ENCODE peak calls at places on chromosome 3, in nine cellular contexts. H, D, V, R, N, X, T, P and C are unnamed samples.

GRCh38 chr3:69282191-69282590 is 103.7 kb downstream of the FRMD4B start:
- DNase-seq in T (no peak), H (no peak), V (no peak), D (no peak), N (no peak), P (no peak), X (peak), R (no peak), C (no peak)

GRCh38 chr3:39601241-39601640 is 133.8 kb downstream of the MOBP start:
- DNase-seq in P (no peak), R (no peak), T (no peak), N (no peak), H (no peak), D (no peak), X (peak), V (no peak), C (no peak)

GRCh38 chr3:140186421-140186920 is 251.5 kb downstream of the CLSTN2 start:
- DNase-seq in N (no peak), D (peak), T (no peak), X (no peak), R (peak), V (no peak), H (no peak), P (no peak), C (peak)

GRCh38 chr3:41267975-41268640 is 68.8 kb downstream of the CTNNB1 start:
- DNase-seq in H (no peak), X (peak), D (no peak), N (no peak), T (no peak), R (peak), V (peak), P (no peak), C (no peak)

GRCh38 chr3:183447206-183448001 is 19.0 kb upstream of the MCF2L2 start:
- DNase-seq in X (peak), D (peak), T (peak), H (peak), P (peak), R (peak), N (peak), V (peak), C (peak)

GRCh38 chr3:194865595-194865994 is 179.9 kb downstream of the FAM43A start:
- DNase-seq in X (no peak), P (no peak), R (no peak), N (no peak), D (no peak), H (no peak), T (no peak), V (no peak), C (no peak)

GRCh38 chr3:100335137-100335833 is 728 bp downstream of the NIT2 start:
- DNase-seq in H (no peak), N (no peak), P (peak), R (no peak), D (peak), V (peak), X (peak), T (peak), C (peak)

GRCh38 chr3:105938101-105938500 is 69.3 kb upstream of the CBLB start:
- DNase-seq in R (peak), P (no peak), V (no peak), N (no peak), X (no peak), T (no peak), D (peak), H (no peak), C (no peak)

GRCh38 chr3:57622362-57622761 is 25.2 kb upstream of the ARF4 start:
- DNase-seq in N (no peak), H (no peak), X (no peak), T (no peak), V (no peak), P (no peak), R (no peak), D (no peak), C (no peak)

GRCh38 chr3:195885036-195885871 is 23.1 kb downstream of the TNK2 start:
- DNase-seq in H (no peak), N (no peak), P (peak), V (peak), R (no peak), D (peak), X (no peak), T (no peak), C (no peak)

GRCh38 chr3:71511037-71511436 is 72.5 kb downstream of the FOXP1 start:
- DNase-seq in D (no peak), X (peak), R (peak), P (no peak), V (peak), T (no peak), N (no peak), H (no peak), C (no peak)

GRCh38 chr3:40899286-40899712 is 300.0 kb upstream of the CTNNB1 start:
- DNase-seq in D (no peak), T (no peak), X (no peak), N (no peak), V (no peak), P (no peak), R (no peak), H (no peak), C (no peak)

GRCh38 chr3:158991146-158991705 is 189.4 kb downstream of the MFSD1 start:
- DNase-seq in H (peak), D (no peak), P (no peak), R (no peak), N (no peak), X (no peak), T (no peak), V (no peak), C (no peak)

GRCh38 chr3:178475062-178475461 is 61.2 kb upstream of the KCNMB2 start:
- DNase-seq in V (no peak), X (no peak), H (peak), D (no peak), P (no peak), N (no peak), R (no peak), T (no peak), C (no peak)

GRCh38 chr3:129534428-129535027 is 6.1 kb downstream of the RHO start:
- DNase-seq in P (no peak), V (no peak), D (no peak), T (no peak), R (no peak), X (no peak), H (no peak), N (no peak), C (no peak)

GRCh38 chr3:79018671-79019136 is 749.1 kb downstream of the ROBO1 start:
- DNase-seq in V (no peak), H (peak), T (no peak), N (no peak), D (peak), R (peak), X (peak), P (peak), C (peak)

GRCh38 chr3:73668366-73668765 is 43.6 kb upstream of the PDZRN3 start:
- DNase-seq in P (no peak), H (no peak), D (no peak), V (no peak), X (no peak), T (no peak), R (no peak), N (no peak), C (no peak)

GRCh38 chr3:130892759-130893239 is 1.1 kb upstream of the ATP2C1 start:
- DNase-seq in V (peak), P (peak), R (peak), T (peak), D (peak), X (no peak), N (peak), H (peak), C (peak)

GRCh38 chr3:82745544-82745943 is 984.1 kb upstream of the GBE1 start:
- DNase-seq in T (no peak), X (no peak), N (no peak), H (no peak), D (no peak), R (no peak), P (no peak), V (no peak), C (no peak)

GRCh38 chr3:25239042-25239441 is 189.0 kb upstream of the RARB start:
- DNase-seq in N (no peak), D (no peak), P (no peak), H (no peak), V (no peak), X (no peak), R (no peak), T (no peak), C (no peak)

GRCh38 chr3:133667118-133667517 is 5.4 kb upstream of the TOPBP1 start:
- DNase-seq in V (no peak), R (no peak), T (no peak), H (no peak), X (no peak), N (no peak), D (no peak), P (no peak), C (no peak)

GRCh38 chr3:40070816-40071215 is 238.7 kb upstream of the EIF1B start:
- DNase-seq in T (no peak), P (no peak), D (no peak), N (no peak), R (no peak), H (no peak), V (no peak), X (no peak), C (no peak)

GRCh38 chr3:41304603-41305002 is 105.3 kb downstream of the CTNNB1 start:
- DNase-seq in N (no peak), T (no peak), X (peak), V (no peak), P (peak), R (peak), D (peak), H (no peak), C (no peak)

GRCh38 chr3:125498630-125499029 is 21.4 kb downstream of the SNX4 start:
- DNase-seq in N (no peak), D (no peak), T (no peak), P (no peak), H (no peak), X (no peak), R (no peak), V (no peak), C (no peak)

GRCh38 chr3:13062647-13063046 is 10.6 kb downstream of the IQSEC1 start:
- DNase-seq in N (no peak), T (no peak), X (no peak), V (no peak), H (no peak), R (no peak), D (no peak), P (no peak), C (no peak)

GRCh38 chr3:159947220-159947619 is 41.4 kb upstream of the IL12A start:
- DNase-seq in P (no peak), D (no peak), V (no peak), N (no peak), H (no peak), R (peak), X (peak), T (no peak), C (no peak)

GRCh38 chr3:64209866-64210609 is 15.2 kb downstream of the PRICKLE2 start:
- DNase-seq in T (no peak), R (no peak), D (peak), P (peak), H (peak), V (no peak), N (no peak), X (peak), C (peak)

DNA sequence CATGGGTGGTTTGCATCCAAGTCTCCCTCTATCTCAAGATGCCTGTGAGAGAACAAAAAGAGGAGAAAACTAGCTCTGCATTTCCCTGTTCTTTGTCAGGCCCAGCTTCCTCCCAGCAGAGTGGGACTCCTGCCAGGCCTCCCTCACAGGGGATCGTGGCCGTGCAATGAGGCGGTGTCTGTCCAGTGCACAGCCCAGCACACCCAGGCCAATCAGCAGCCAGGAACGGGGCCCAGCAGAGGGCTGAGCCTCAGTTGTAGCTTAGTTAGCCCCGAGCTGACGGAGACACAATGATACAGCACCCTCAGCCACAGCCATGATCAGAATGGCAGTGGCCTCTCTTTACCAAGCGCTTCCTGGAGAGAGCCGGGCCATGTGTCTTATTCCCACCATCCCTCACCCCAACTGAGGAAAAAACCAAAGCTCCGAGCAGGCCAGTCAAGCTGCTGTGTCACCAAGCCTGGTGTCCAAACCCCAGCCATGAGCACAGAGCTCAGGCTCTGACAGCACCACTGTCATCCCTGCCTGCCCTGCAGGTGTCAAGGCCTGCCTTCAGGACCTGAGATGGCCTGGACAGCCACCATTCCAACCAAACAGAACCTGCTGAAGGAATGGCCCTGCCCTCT is 71.1 kb downstream of the DNAJB8 start:
- DNase-seq in D (peak), T (no peak), X (peak), N (no peak), V (peak), P (no peak), R (peak), H (no peak), C (peak)
- H3K27ac ChIP-seq in D (no peak), T (no peak), X (no peak), N (no peak), V (peak), P (no peak), R (no peak), H (no peak), C (peak)

GRCh38 chr3:154657265-154657664 is 227.3 kb upstream of the GPR149 start:
- DNase-seq in P (no peak), D (no peak), V (no peak), N (no peak), T (no peak), H (no peak), X (no peak), R (no peak), C (no peak)
- TF ChIP-seq POLR2A in P (no peak), D (no peak), V (no peak), N (no peak), T (no peak), H (no peak), X (no peak), R (no peak), C (no peak)

GRCh38 chr3:49424816-49425215 is 2.5 kb upstream of the AMT start:
- DNase-seq in R (no peak), H (no peak), N (no peak), P (no peak), D (no peak), X (no peak), V (no peak), T (no peak), C (no peak)

GRCh38 chr3:49417516-49418120 is 4.7 kb downstream of the AMT start:
- DNase-seq in T (no peak), N (no peak), R (no peak), D (no peak), H (no peak), P (no peak), X (no peak), V (no peak), C (no peak)

GRCh38 chr3:49416867-49417266 is 4.6 kb downstream of the TCTA start:
- DNase-seq in P (no peak), V (no peak), T (no peak), X (no peak), D (no peak), R (no peak), N (no peak), H (no peak), C (no peak)

GRCh38 chr3:49422379-49423248 is at the start of gene AMT:
- DNase-seq in V (no peak), X (no peak), P (peak), D (peak), H (peak), R (peak), N (no peak), T (no peak), C (no peak)

DNA sequence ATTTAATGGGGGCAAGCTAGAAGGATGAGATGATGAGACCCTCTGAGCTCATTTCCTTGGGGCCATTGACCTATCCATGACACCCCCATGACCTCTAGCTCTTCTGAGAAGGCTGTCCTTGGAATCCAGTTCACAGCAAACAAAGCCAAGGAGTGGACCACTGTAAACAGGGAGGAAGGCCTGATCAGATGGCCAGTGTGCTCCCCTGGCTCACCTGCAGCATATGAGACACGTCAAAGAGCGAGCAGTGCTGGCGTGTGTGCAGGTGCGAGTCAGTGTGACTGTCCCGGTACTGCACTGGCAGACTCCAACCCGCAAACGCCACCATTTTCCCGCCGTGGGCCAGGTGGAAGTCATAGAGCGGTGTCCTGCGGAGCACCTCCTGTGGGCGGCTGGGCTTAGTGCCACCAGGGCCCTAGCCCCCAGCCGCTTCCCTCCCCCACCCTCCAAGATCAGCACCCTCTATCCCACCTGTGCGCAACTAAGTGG is 339 bp downstream of the AMT start:
- DNase-seq in D (no peak), V (no peak), P (no peak), R (no peak), T (no peak), H (peak), N (no peak), X (no peak), C (no peak)
- H3K4me3 ChIP-seq in D (peak), V (no peak), P (peak), R (no peak), T (no peak), H (peak), N (no peak), X (no peak), C (no peak)

GRCh38 chr3:172516318-172517214 is 6.7 kb downstream of the TNFSF10 start:
- DNase-seq in T (no peak), R (peak), H (peak), D (peak), X (peak), N (no peak), P (peak), V (no peak), C (peak)
- H3K27ac ChIP-seq in T (peak), R (peak), H (peak), D (peak), X (no peak), N (no peak), P (peak), V (no peak), C (peak)

DNA sequence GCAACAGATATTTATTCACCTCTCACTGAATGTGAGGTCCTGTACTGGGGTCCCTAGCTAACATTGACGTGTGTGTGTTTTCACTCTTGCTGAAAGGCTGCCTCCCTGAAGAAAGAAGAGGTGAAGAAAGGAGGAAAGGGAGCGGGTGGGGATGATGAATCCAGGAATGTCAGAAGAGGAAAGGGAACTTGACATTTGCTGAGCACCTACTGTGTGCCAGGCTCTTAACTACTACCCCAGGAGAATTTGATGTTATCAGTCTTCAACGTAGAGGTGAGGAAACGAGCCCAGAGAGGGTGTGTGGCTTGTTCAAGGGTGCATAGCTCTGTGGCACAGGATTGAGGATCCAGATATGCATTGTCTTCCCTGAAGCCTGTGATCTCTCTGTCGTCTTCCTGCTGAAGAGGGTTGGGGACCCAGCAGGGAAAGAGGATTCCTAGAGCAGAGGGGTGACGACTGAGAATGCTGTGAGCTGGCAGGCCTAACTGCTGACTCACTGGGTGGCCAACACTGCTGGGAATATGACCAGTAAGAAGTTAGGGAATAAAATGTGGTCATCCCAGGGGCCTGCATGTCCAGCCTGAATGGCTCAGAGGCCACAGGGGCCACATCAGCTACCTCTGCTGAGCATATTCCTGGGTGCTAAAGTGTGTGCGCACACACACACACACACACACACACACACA is 6.6 kb upstream of the ATP2B2 start:
- DNase-seq in P (no peak), T (no peak), D (no peak), N (no peak), X (no peak), H (no peak), V (no peak), R (peak), C (no peak)
- TF ChIP-seq POLR2A in P (no peak), T (no peak), D (no peak), N (no peak), X (no peak), H (no peak), V (no peak), R (no peak), C (no peak)

GRCh38 chr3:188052966-188053340 is 101.0 kb upstream of the LPP start:
- DNase-seq in T (no peak), X (no peak), H (no peak), P (no peak), R (no peak), N (no peak), V (no peak), D (no peak), C (no peak)
- H3K4me3 ChIP-seq in T (no peak), X (no peak), H (no peak), P (no peak), R (no peak), N (no peak), V (no peak), D (no peak), C (no peak)

GRCh38 chr3:188243124-188243795 is 89.3 kb downstream of the LPP start:
- DNase-seq in H (no peak), T (no peak), N (no peak), D (no peak), V (no peak), P (no peak), R (peak), X (peak), C (no peak)
- H3K27ac ChIP-seq in H (no peak), T (peak), N (no peak), D (peak), V (no peak), P (no peak), R (no peak), X (no peak), C (peak)

GRCh38 chr3:127580327-127581060 is 10.0 kb downstream of the TPRA1 start:
- DNase-seq in R (no peak), D (no peak), H (no peak), N (no peak), X (no peak), T (no peak), P (no peak), V (no peak), C (no peak)

GRCh38 chr3:127578168-127578567 is 12.4 kb downstream of the TPRA1 start:
- DNase-seq in T (no peak), R (no peak), V (no peak), H (no peak), X (no peak), P (no peak), D (no peak), N (no peak), C (no peak)

GRCh38 chr3:127574880-127575878 is 15.4 kb downstream of the TPRA1 start:
- DNase-seq in T (peak), V (peak), D (peak), H (peak), X (peak), R (peak), N (peak), P (peak), C (peak)

GRCh38 chr3:127577448-127577847 is 13.1 kb downstream of the TPRA1 start:
- DNase-seq in N (no peak), D (no peak), T (no peak), H (no peak), X (no peak), R (no peak), V (no peak), P (no peak), C (no peak)

GRCh38 chr3:127578802-127579201 is 11.7 kb downstream of the TPRA1 start:
- DNase-seq in P (no peak), T (no peak), N (no peak), V (no peak), D (no peak), X (no peak), R (no peak), H (no peak), C (no peak)
- TF ChIP-seq POLR2A in P (no peak), T (no peak), N (no peak), V (no peak), D (no peak), X (no peak), R (no peak), H (no peak), C (no peak)